ENCODE peak calls at places on chromosomes 1 and 21, in seven cellular contexts. O is IMR-90, P is T-helper 22 cell, X is NCI-H1417, A is T-helper 2 cell, T is NCI-H1436, Z is EH. F is an unnamed sample.

GRCh38 chr1:2830761-2831425 is 29.4 kb upstream of the TTC34 start:
- DNase-seq in O (no peak), A (no peak), X (no peak), T (no peak), P (no peak), Z (no peak), F (no peak)

GRCh38 chr1:94783342-94784264 is 36.6 kb upstream of the SLC44A3 start:
- DNase-seq in T (no peak), X (peak; percentile 29), A (no peak), Z (peak; percentile 96), O (peak; percentile 94), P (no peak), F (no peak)

GRCh38 chr21:34640858-34641257 is 25.9 kb upstream of the RCAN1 start:
- DNase-seq in T (no peak), P (no peak), O (peak; percentile 85), X (no peak), A (no peak), Z (peak; percentile 92), F (no peak)

GRCh38 chr1:10161121-10161520 is 49.2 kb upstream of the KIF1B start:
- DNase-seq in A (no peak), T (no peak), P (no peak), O (no peak), Z (no peak), X (no peak), F (no peak)

GRCh38 chr1:21916447-21917240 is 20.5 kb downstream of the HSPG2 start:
- DNase-seq in X (no peak), A (no peak), T (no peak), P (no peak), O (no peak), Z (no peak), F (no peak)

GRCh38 chr1:5119496-5120234 is 465.3 kb downstream of the AJAP1 start:
- DNase-seq in P (no peak), A (no peak), O (no peak), T (no peak), Z (no peak), X (no peak), F (no peak)

GRCh38 chr1:117067528-117068370 is 7.6 kb downstream of the TTF2 start:
- DNase-seq in Z (peak; percentile 72), O (peak; percentile 70), X (peak; percentile 75), A (no peak), T (peak; percentile 23), P (no peak), F (peak; percentile 14)

GRCh38 chr1:109986054-109986444 is 1.5 kb downstream of the AHCYL1 start:
- DNase-seq in O (no peak), T (no peak), Z (no peak), X (no peak), A (no peak), P (no peak), F (no peak)

GRCh38 chr1:94805912-94806311 is 14.2 kb upstream of the SLC44A3 start:
- DNase-seq in P (no peak), A (no peak), Z (peak; percentile 65), O (peak; percentile 61), X (peak; percentile 71), T (peak; percentile 36), F (no peak)

GRCh38 chr21:39313042-39313456 is 383 bp downstream of the BRWD1 start:
- DNase-seq in X (no peak), O (no peak), P (peak; percentile 19), Z (no peak), A (no peak), T (peak; percentile 17), F (no peak)

GRCh38 chr21:27190601-27191000 is 223.7 kb upstream of the ADAMTS5 start:
- DNase-seq in T (no peak), Z (peak; percentile 66), X (no peak), O (peak; percentile 50), P (no peak), A (no peak), F (no peak)

GRCh38 chr1:223429313-223429731 is 36.1 kb downstream of the CCDC185 start:
- DNase-seq in O (peak; percentile 40), T (no peak), A (no peak), P (no peak), X (no peak), Z (peak; percentile 38), F (no peak)

GRCh38 chr1:10615336-10615735 is 140.6 kb downstream of the PEX14 start:
- DNase-seq in O (no peak), P (no peak), X (no peak), A (no peak), Z (no peak), T (no peak), F (no peak)

GRCh38 chr21:42956824-42957632 is 17.3 kb upstream of the PKNOX1 start:
- DNase-seq in P (no peak), Z (no peak), O (no peak), X (no peak), A (no peak), T (no peak), F (no peak)

GRCh38 chr1:106937104-106937503 is 119.4 kb upstream of the PRMT6 start:
- DNase-seq in X (no peak), T (no peak), O (peak; percentile 92), P (no peak), Z (peak; percentile 97), A (no peak), F (no peak)

GRCh38 chr1:58618303-58618702 is 41.3 kb upstream of the TACSTD2 start:
- DNase-seq in A (no peak), T (no peak), P (no peak), X (no peak), Z (peak; percentile 97), O (peak; percentile 99), F (no peak)

GRCh38 chr1:28163496-28164120 is 12.9 kb downstream of the PTAFR start:
- DNase-seq in P (no peak), A (no peak), X (no peak), T (no peak), Z (peak; percentile 31), O (peak; percentile 16), F (no peak)

GRCh38 chr1:229253170-229253974 is 17.5 kb upstream of the RAB4A start:
- DNase-seq in Z (peak; percentile 34), X (peak; percentile 86), A (no peak), T (no peak), P (no peak), O (peak; percentile 32), F (no peak)

GRCh38 chr1:160403244-160403643 is 2.9 kb downstream of the VANGL2 start:
- DNase-seq in Z (no peak), P (no peak), T (no peak), A (no peak), O (no peak), X (no peak), F (no peak)

GRCh38 chr1:248828845-248829244 is 3.1 kb upstream of the SH3BP5L start:
- DNase-seq in Z (peak; percentile 78), O (peak; percentile 93), X (no peak), T (no peak), P (no peak), A (no peak), F (no peak)

GRCh38 chr21:46142581-46143473 is 12.6 kb downstream of the FTCD start:
- DNase-seq in A (no peak), X (no peak), Z (no peak), O (no peak), P (no peak), T (no peak), F (no peak)

GRCh38 chr1:186435336-186435735 is 25.6 kb downstream of the PDC start:
- DNase-seq in A (no peak), Z (no peak), T (no peak), X (no peak), O (peak; percentile 42), P (no peak), F (no peak)

GRCh38 chr1:29379438-29380073 is 143.2 kb downstream of the PTPRU start:
- DNase-seq in O (peak; percentile 38), T (peak; percentile 15), A (no peak), P (no peak), Z (peak; percentile 30), X (peak; percentile 49), F (no peak)

GRCh38 chr1:59595774-59596173 is 219.0 kb upstream of the HOOK1 start:
- DNase-seq in P (no peak), Z (peak; percentile 85), X (peak; percentile 55), A (no peak), T (no peak), O (peak; percentile 85), F (no peak)

GRCh38 chr1:85054664-85055063 is 6.4 kb upstream of the MCOLN3 start:
- DNase-seq in X (no peak), O (no peak), T (no peak), A (no peak), P (no peak), Z (no peak), F (no peak)

GRCh38 chr1:192639607-192640368 is 3.8 kb downstream of the RGS13 start:
- DNase-seq in Z (peak; percentile 84), X (no peak), A (no peak), T (no peak), P (no peak), O (peak; percentile 88), F (no peak)

GRCh38 chr21:38766987-38767722 is 38.6 kb upstream of the ETS2 start:
- DNase-seq in T (no peak), A (no peak), Z (no peak), X (peak; percentile 12), O (no peak), P (peak; percentile 1), F (peak; percentile 28)

GRCh38 chr1:87450615-87451209 is 122.0 kb downstream of the LMO4 start:
- DNase-seq in O (no peak), X (no peak), P (peak; percentile 17), Z (no peak), A (no peak), T (no peak), F (peak; percentile 19)

GRCh38 chr1:29444782-29445325 is 208.5 kb downstream of the PTPRU start:
- DNase-seq in X (no peak), P (no peak), Z (no peak), A (no peak), O (no peak), T (no peak), F (no peak)